ENCODE peak calls at places on chromosomes 1 and 21, in six cellular contexts. J is Peyer's patch, S is neural progenitor cell, L is body of pancreas, N is mammary epithelial cell, M is GM23338. X is an unnamed sample.

GRCh38 chr1:202105571-202106339 is 17.0 kb upstream of the GPR37L1 start:
- DNase-seq in J (peak; percentile 90), S (peak; percentile 91), L (peak; percentile 65), N (peak; percentile 93), M (peak; percentile 86), X (peak; percentile 92)

GRCh38 chr21:34272321-34272720 is 91.5 kb upstream of the KCNE2 start:
- DNase-seq in J (no peak), S (no peak), L (no peak), N (no peak), M (no peak), X (no peak)

GRCh38 chr1:178050084-178050483 is 43.8 kb upstream of the RASAL2 start:
- DNase-seq in J (no peak), S (no peak), L (no peak), N (no peak), M (no peak), X (no peak)

GRCh38 chr1:160885080-160885479 is at the start of gene ITLN1:
- DNase-seq in J (no peak), S (no peak), L (no peak), N (no peak), M (no peak), X (no peak)

GRCh38 chr1:63917571-63918394 is 144.0 kb downstream of the ROR1 start:
- DNase-seq in J (no peak), S (peak; percentile 55), L (no peak), N (no peak), M (peak; percentile 90), X (peak; percentile 46)

GRCh38 chr1:115810609-115811008 is 30.3 kb downstream of the NHLH2 start:
- DNase-seq in J (no peak), S (no peak), L (no peak), N (no peak), M (no peak), X (no peak)

GRCh38 chr1:12595839-12596821 is 21.9 kb downstream of the DHRS3 start:
- DNase-seq in J (peak; percentile 85), S (peak; percentile 79), L (peak; percentile 78), N (peak; percentile 84), M (peak; percentile 94), X (no peak)

GRCh38 chr1:101128851-101129250 is 103.3 kb upstream of the DPH5 start:
- DNase-seq in J (no peak), S (no peak), L (no peak), N (no peak), M (no peak), X (no peak)

GRCh38 chr1:121538943-121539575 is 354.3 kb downstream of the SRGAP2C start:
- DNase-seq in J (no peak), S (no peak), L (no peak), N (peak; percentile 51), M (no peak), X (no peak)

GRCh38 chr1:180918519-180918918 is 5.8 kb downstream of the KIAA1614 start:
- DNase-seq in J (peak; percentile 22), S (no peak), L (no peak), N (no peak), M (no peak), X (no peak)

GRCh38 chr1:99808391-99809115 is 41.6 kb upstream of the AGL start:
- DNase-seq in J (no peak), S (peak; percentile 87), L (peak; percentile 28), N (peak; percentile 81), M (peak; percentile 94), X (peak; percentile 45)

GRCh38 chr1:110190282-110190929 is 19.7 kb upstream of the KCNC4 start:
- DNase-seq in J (no peak), S (no peak), L (peak; percentile 80), N (no peak), M (no peak), X (no peak)

GRCh38 chr1:186780081-186780480 is 48.7 kb upstream of the PLA2G4A start:
- DNase-seq in J (no peak), S (no peak), L (no peak), N (no peak), M (no peak), X (no peak)

GRCh38 chr1:235239821-235240220 is 78.8 kb upstream of the RBM34 start:
- DNase-seq in J (no peak), S (no peak), L (no peak), N (no peak), M (no peak), X (no peak)

GRCh38 chr1:2966940-2967725 is 54.1 kb upstream of the ACTRT2 start:
- DNase-seq in J (peak; percentile 32), S (no peak), L (peak; percentile 31), N (no peak), M (no peak), X (no peak)

GRCh38 chr1:1978108-1978507 is 25.5 kb downstream of the CFAP74 start:
- DNase-seq in J (no peak), S (no peak), L (no peak), N (no peak), M (no peak), X (no peak)

GRCh38 chr1:202810615-202811295 is at the start of gene PCAT6:
- DNase-seq in J (peak; percentile 96), S (peak; percentile 98), L (peak; percentile 95), N (peak; percentile 91), M (peak; percentile 100), X (peak; percentile 100)

GRCh38 chr1:169109561-169110134 is 3.2 kb downstream of the ATP1B1 start:
- DNase-seq in J (peak; percentile 60), S (peak; percentile 33), L (peak; percentile 78), N (peak; percentile 88), M (peak; percentile 28), X (no peak)

GRCh38 chr1:16010837-16011236 is 6.8 kb downstream of the SRARP start:
- DNase-seq in J (no peak), S (no peak), L (no peak), N (no peak), M (no peak), X (no peak)

GRCh38 chr1:36528361-36529349 is 45.9 kb upstream of the CSF3R start:
- DNase-seq in J (no peak), S (peak; percentile 39), L (no peak), N (no peak), M (peak; percentile 57), X (peak; percentile 42)

GRCh38 chr1:23370744-23371710 is 1.4 kb upstream of the ZNF436 start:
- DNase-seq in J (no peak), S (peak; percentile 97), L (no peak), N (no peak), M (peak; percentile 87), X (peak; percentile 83)

GRCh38 chr21:42349420-42350075 is 1.2 kb downstream of the TFF2 start:
- DNase-seq in J (peak; percentile 25), S (no peak), L (no peak), N (no peak), M (no peak), X (peak; percentile 3)

GRCh38 chr1:80155371-80155770 is 1148.8 kb upstream of the ADGRL4 start:
- DNase-seq in J (no peak), S (peak; percentile 52), L (no peak), N (no peak), M (peak; percentile 62), X (peak; percentile 22)
- TF ChIP-seq CTCF in J (no peak), S (peak; percentile 56), L (no peak), N (peak; percentile 44), M (peak; percentile 65), X (peak; percentile 52)

DNA sequence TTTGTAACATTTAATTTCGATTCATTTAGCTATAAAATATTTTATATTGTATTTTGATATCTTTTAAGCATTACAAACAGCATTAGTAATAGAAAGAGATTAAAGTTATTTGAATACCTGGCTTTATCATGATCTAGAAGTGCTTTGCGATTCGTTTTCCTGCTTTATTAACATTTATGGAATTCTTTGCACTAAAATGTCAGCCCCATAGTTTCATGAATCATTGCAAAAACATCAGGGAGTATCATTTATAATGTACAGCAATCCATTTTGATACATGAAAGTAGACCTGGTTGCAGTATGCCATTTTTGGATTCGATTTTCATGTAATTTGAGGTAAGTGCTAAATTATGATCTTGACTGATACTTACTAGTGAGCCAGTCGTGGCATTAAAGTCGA is 108.0 kb upstream of the DPYD start:
- DNase-seq in J (no peak), S (no peak), L (no peak), N (no peak), M (no peak), X (no peak)
- H3K4me3 ChIP-seq in J (no peak overlapping the region), S (no peak overlapping the region), L (no peak overlapping the region), N (no peak overlapping the region), M (no peak overlapping the region), X (no peak overlapping the region)

DNA sequence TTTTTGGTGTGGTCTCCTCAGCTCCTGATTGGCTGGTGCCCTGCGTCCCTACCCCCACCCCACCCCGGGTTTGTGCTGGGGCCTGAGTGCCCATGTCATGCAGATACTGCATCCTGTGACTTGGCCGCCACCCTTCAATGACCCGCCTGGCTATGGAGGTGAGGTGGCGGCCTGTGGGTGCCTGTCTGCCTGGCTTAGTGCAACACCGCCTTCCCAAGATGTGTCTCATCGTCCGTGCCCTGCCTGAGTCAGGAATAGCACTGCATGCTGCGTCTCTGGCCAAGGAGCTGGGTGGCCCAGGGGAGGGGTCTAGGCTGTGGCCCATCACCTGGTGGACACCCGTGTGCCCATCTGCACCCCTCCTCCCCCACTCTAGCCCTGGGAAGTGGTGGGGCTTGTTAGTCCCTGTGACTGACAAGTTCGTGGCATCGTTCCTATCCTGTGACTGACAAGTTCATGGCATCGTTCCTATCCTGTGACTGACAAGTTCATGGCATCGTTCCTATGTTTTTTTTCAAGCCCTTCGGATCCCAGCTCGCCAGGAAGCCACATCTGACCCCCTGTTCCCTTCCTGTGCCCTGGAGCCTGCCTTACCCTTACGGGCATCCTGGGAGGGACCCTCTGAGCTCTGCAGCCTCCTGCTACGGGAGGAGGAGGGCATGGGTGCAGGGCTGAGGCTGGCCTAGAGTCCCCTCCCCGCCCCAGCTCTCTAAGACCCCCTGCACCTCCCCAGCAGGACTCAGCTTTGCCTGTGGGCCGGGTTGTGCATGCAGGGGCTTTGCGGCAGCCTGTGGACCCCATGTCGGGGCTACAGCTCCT is 7.5 kb downstream of the SLX9 start:
- DNase-seq in J (no peak), S (no peak), L (no peak), N (no peak), M (no peak), X (no peak)
- H3K36me3 ChIP-seq in J (no peaks in the 10 kb centered on the region), S (no peaks in the 10 kb centered on the region), L (no peaks in the 10 kb centered on the region), N (peaks cover 7% of the 10 kb centered on the region), M (peaks cover 3% of the 10 kb centered on the region), X (peaks cover 87% of the 10 kb centered on the region)

DNA sequence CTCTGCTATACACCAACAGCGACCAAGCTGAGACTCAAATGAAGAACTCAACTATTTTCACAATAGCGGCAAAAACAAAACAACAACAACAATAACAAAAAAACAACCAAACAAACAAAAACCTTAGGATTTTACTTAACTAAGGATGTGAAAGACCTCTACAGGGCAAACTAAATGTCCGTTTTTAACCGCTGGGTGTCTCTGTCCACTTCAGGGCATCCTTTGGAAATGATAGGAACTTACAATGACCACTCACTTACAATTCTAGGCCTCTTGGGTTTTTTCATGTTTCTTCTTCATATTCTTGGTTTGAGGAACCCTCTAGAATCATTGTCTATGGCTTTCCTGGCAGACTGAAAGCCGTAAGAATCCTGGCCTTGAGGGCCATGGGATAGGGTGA is 134.0 kb upstream of the FAM78B start:
- DNase-seq in J (no peak), S (no peak), L (no peak), N (no peak), M (no peak), X (no peak)
- TF ChIP-seq CTCF in J (no peak), S (no peak), L (no peak), N (no peak), M (no peak), X (no peak)

DNA sequence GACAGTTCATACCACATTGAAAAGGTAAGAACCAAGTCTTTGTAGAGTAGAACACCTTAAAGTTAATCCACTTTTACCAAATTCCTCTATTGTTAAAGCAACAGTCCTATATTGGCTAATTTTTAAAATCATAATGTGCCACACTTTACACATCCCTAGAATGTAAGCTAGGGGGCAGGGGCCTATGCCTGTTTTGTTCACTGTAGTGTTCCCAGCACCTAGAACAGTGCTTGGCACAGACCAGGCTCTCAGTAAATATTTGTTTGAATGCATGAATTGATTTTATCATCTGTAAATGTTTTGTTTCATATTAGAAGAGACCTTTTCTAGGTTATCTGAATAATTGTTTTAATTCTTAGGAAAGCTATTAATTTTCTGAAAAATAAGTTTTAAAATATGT is 9.1 kb downstream of the SMAP2 start:
- DNase-seq in J (no peak), S (no peak), L (peak; percentile 38), N (no peak), M (no peak), X (no peak)
- H3K4me3 ChIP-seq in J (peak overlapping the region; percentile 10), S (no peak overlapping the region), L (no peak overlapping the region), N (no peak overlapping the region), M (no peak overlapping the region), X (no peak overlapping the region)